ENCODE peak calls at places on chromosomes 4 and X, in four cellular contexts. S is erythroblast, F is esophagus muscularis mucosa, H is NCI-H1092 treated with DMSO at 0.1 percent for 48 hours. C is an unnamed sample.

GRCh38 chr4:38069271-38069760 is 109.1 kb downstream of the PTTG2 start:
- DNase-seq in S (peak), F (peak), H (no peak), C (no peak)

GRCh38 chrX:16310326-16310725 is 143.0 kb downstream of the MAGEB17 start:
- DNase-seq in S (no peak), F (no peak), H (no peak), C (no peak)

GRCh38 chr4:148574066-148574465 is 131.9 kb upstream of the NR3C2 start:
- DNase-seq in S (no peak), F (no peak), H (no peak), C (no peak)

GRCh38 chr4:176492648-176493302 is 173.0 kb downstream of the SPCS3 start:
- DNase-seq in S (no peak), F (no peak), H (no peak), C (no peak)

GRCh38 chr4:37719021-37719420 is 32.8 kb upstream of the RELL1 start:
- DNase-seq in S (no peak), F (no peak), H (no peak), C (no peak)

GRCh38 chrX:115324194-115324593 is 34.7 kb downstream of the LUZP4 start:
- DNase-seq in S (no peak), F (no peak), H (no peak), C (no peak)

GRCh38 chrX:153948002-153948466 is 3.6 kb upstream of the RENBP start:
- DNase-seq in S (no peak), F (no peak), H (no peak), C (no peak)

GRCh38 chr4:174494731-174495130 is 27.6 kb downstream of the HPGD start:
- DNase-seq in S (no peak), F (no peak), H (no peak), C (no peak)

GRCh38 chrX:135185795-135186443 is 14.7 kb upstream of the CT55 start:
- DNase-seq in S (peak), F (no peak), H (peak), C (peak)

GRCh38 chrX:106874075-106874474 is 29.1 kb downstream of the RIPPLY1 start:
- DNase-seq in S (peak), F (no peak), H (peak), C (no peak)

GRCh38 chr4:2424581-2424980 is 5.8 kb downstream of the CFAP99 start:
- DNase-seq in S (no peak), F (no peak), H (no peak), C (no peak)

GRCh38 chr4:113278324-113278934 is 229.0 kb downstream of the ANK2 start:
- DNase-seq in S (peak), F (no peak), H (peak), C (peak)

GRCh38 chr4:7699040-7699439 is 240.6 kb downstream of the AFAP1 start:
- DNase-seq in S (no peak), F (no peak), H (no peak), C (no peak)

GRCh38 chr4:145107126-145107525 is 9.0 kb downstream of the ABCE1 start:
- DNase-seq in S (no peak), F (no peak), H (no peak), C (no peak)

GRCh38 chr4:2843909-2844584 is 403 bp downstream of the ADD1 start:
- DNase-seq in S (peak), F (peak), H (peak), C (no peak)

GRCh38 chrX:24242649-24243556 is 71.0 kb downstream of the SUPT20HL2 start:
- DNase-seq in S (no peak), F (no peak), H (no peak), C (no peak)

GRCh38 chr4:77418333-77418732 is 187.3 kb upstream of the CXCL13 start:
- DNase-seq in S (no peak), F (no peak), H (peak), C (no peak)

GRCh38 chrX:35858916-35859315 is 60.6 kb upstream of the CFAP47 start:
- DNase-seq in S (no peak), F (no peak), H (no peak), C (no peak)

GRCh38 chr4:102843273-102843672 is 15.9 kb upstream of the UBE2D3 start:
- DNase-seq in S (no peak), F (no peak), H (no peak), C (no peak)

GRCh38 chrX:47843363-47843762 is 6.7 kb downstream of the ZNF81 start:
- DNase-seq in S (no peak), F (no peak), H (no peak), C (no peak)

GRCh38 chr4:64718091-64718490 is 308.8 kb upstream of the TECRL start:
- DNase-seq in S (no peak), F (no peak), H (no peak), C (no peak)